ENCODE peak calls at places on chromosome 20, in eight cellular contexts. One of them, this sample, is unnamed.

GRCh38 chr20:37095108-37095608 is 639 bp downstream of the RBL1 start:
- DNase-seq in K562: peak; percentile 59
- DNase-seq in left lung: no peak
- DNase-seq in mammary epithelial cell: peak; percentile 18
- DNase-seq in CD8-positive, alpha-beta T cell: peak; percentile 20
- DNase-seq in CD8-positive, alpha-beta memory T cell: peak; percentile 53
- DNase-seq in colonic mucosa: peak; percentile 57
- DNase-seq in body of pancreas: peak; percentile 13
- DNase-seq in this sample: peak; percentile 41

GRCh38 chr20:11274137-11274536 is 600.3 kb upstream of the JAG1 start:
- DNase-seq in K562: peak; percentile 3
- DNase-seq in left lung: no peak
- DNase-seq in mammary epithelial cell: peak; percentile 81
- DNase-seq in CD8-positive, alpha-beta T cell: no peak
- DNase-seq in CD8-positive, alpha-beta memory T cell: no peak
- DNase-seq in colonic mucosa: peak; percentile 34
- DNase-seq in body of pancreas: peak; percentile 48
- DNase-seq in this sample: no peak

GRCh38 chr20:58550661-58551060 is 35.5 kb upstream of the APCDD1L start:
- DNase-seq in K562: peak; percentile 64
- DNase-seq in left lung: no peak
- DNase-seq in mammary epithelial cell: no peak
- DNase-seq in CD8-positive, alpha-beta T cell: no peak
- DNase-seq in CD8-positive, alpha-beta memory T cell: no peak
- DNase-seq in colonic mucosa: peak; percentile 15
- DNase-seq in body of pancreas: no peak
- DNase-seq in this sample: no peak

GRCh38 chr20:52201395-52201794 is 9.8 kb upstream of the ZFP64 start:
- DNase-seq in K562: no peak
- DNase-seq in left lung: no peak
- DNase-seq in mammary epithelial cell: no peak
- DNase-seq in CD8-positive, alpha-beta T cell: no peak
- DNase-seq in CD8-positive, alpha-beta memory T cell: no peak
- DNase-seq in colonic mucosa: no peak
- DNase-seq in body of pancreas: no peak
- DNase-seq in this sample: no peak

GRCh38 chr20:44031822-44032582 is 117.3 kb downstream of the TOX2 start:
- DNase-seq in K562: no peak
- DNase-seq in left lung: no peak
- DNase-seq in mammary epithelial cell: no peak
- DNase-seq in CD8-positive, alpha-beta T cell: no peak
- DNase-seq in CD8-positive, alpha-beta memory T cell: no peak
- DNase-seq in colonic mucosa: no peak
- DNase-seq in body of pancreas: no peak
- DNase-seq in this sample: no peak

GRCh38 chr20:4171538-4172116 is 156.3 kb upstream of the RNF24 start:
- DNase-seq in K562: no peak
- DNase-seq in left lung: no peak
- DNase-seq in mammary epithelial cell: no peak
- DNase-seq in CD8-positive, alpha-beta T cell: no peak
- DNase-seq in CD8-positive, alpha-beta memory T cell: no peak
- DNase-seq in colonic mucosa: no peak
- DNase-seq in body of pancreas: peak; percentile 23
- DNase-seq in this sample: no peak

GRCh38 chr20:12627485-12627884 is 381.3 kb upstream of the SPTLC3 start:
- DNase-seq in K562: no peak
- DNase-seq in left lung: no peak
- DNase-seq in mammary epithelial cell: no peak
- DNase-seq in CD8-positive, alpha-beta T cell: no peak
- DNase-seq in CD8-positive, alpha-beta memory T cell: no peak
- DNase-seq in colonic mucosa: no peak
- DNase-seq in body of pancreas: no peak
- DNase-seq in this sample: no peak

GRCh38 chr20:3671986-3672863 is 9.0 kb upstream of the GFRA4 start:
- DNase-seq in K562: no peak
- DNase-seq in left lung: no peak
- DNase-seq in mammary epithelial cell: no peak
- DNase-seq in CD8-positive, alpha-beta T cell: no peak
- DNase-seq in CD8-positive, alpha-beta memory T cell: no peak
- DNase-seq in colonic mucosa: no peak
- DNase-seq in body of pancreas: no peak
- DNase-seq in this sample: no peak

GRCh38 chr20:31674895-31675827 is 37.4 kb downstream of the COX4I2 start:
- DNase-seq in K562: peak; percentile 80
- DNase-seq in left lung: peak; percentile 76
- DNase-seq in mammary epithelial cell: peak; percentile 78
- DNase-seq in CD8-positive, alpha-beta T cell: peak; percentile 6
- DNase-seq in CD8-positive, alpha-beta memory T cell: peak; percentile 67
- DNase-seq in colonic mucosa: peak; percentile 60
- DNase-seq in body of pancreas: peak; percentile 57
- DNase-seq in this sample: peak; percentile 44

GRCh38 chr20:60481742-60482133 is 523.5 kb downstream of the CDH26 start:
- DNase-seq in K562: no peak
- DNase-seq in left lung: no peak
- DNase-seq in mammary epithelial cell: no peak
- DNase-seq in CD8-positive, alpha-beta T cell: no peak
- DNase-seq in CD8-positive, alpha-beta memory T cell: no peak
- DNase-seq in colonic mucosa: no peak
- DNase-seq in body of pancreas: no peak
- DNase-seq in this sample: no peak

GRCh38 chr20:2626853-2627541 is 25.4 kb upstream of the NOP56 start:
- DNase-seq in K562: no peak
- DNase-seq in left lung: no peak
- DNase-seq in mammary epithelial cell: peak; percentile 94
- DNase-seq in CD8-positive, alpha-beta T cell: no peak
- DNase-seq in CD8-positive, alpha-beta memory T cell: no peak
- DNase-seq in colonic mucosa: peak; percentile 70
- DNase-seq in body of pancreas: no peak
- DNase-seq in this sample: no peak

GRCh38 chr20:62885808-62886708 is 24.4 kb upstream of the TCFL5 start:
- DNase-seq in K562: no peak
- DNase-seq in left lung: peak; percentile 62
- DNase-seq in mammary epithelial cell: no peak
- DNase-seq in CD8-positive, alpha-beta T cell: no peak
- DNase-seq in CD8-positive, alpha-beta memory T cell: no peak
- DNase-seq in colonic mucosa: no peak
- DNase-seq in body of pancreas: no peak
- DNase-seq in this sample: no peak

GRCh38 chr20:1494436-1494835 is 3.2 kb upstream of the SIRPB2 start:
- DNase-seq in K562: no peak
- DNase-seq in left lung: no peak
- DNase-seq in mammary epithelial cell: no peak
- DNase-seq in CD8-positive, alpha-beta T cell: no peak
- DNase-seq in CD8-positive, alpha-beta memory T cell: no peak
- DNase-seq in colonic mucosa: no peak
- DNase-seq in body of pancreas: no peak
- DNase-seq in this sample: no peak
- H3K9me3 ChIP-seq in K562: no peaks in the 10 kb centered on the region
- H3K9me3 ChIP-seq in left lung: no peaks in the 10 kb centered on the region
- H3K9me3 ChIP-seq in mammary epithelial cell: no peaks in the 10 kb centered on the region
- H3K9me3 ChIP-seq in CD8-positive, alpha-beta T cell: no peaks in the 10 kb centered on the region
- H3K9me3 ChIP-seq in CD8-positive, alpha-beta memory T cell: no peaks in the 10 kb centered on the region
- H3K9me3 ChIP-seq in colonic mucosa: no peaks in the 10 kb centered on the region
- H3K9me3 ChIP-seq in body of pancreas: no peaks in the 10 kb centered on the region
- H3K9me3 ChIP-seq in this sample: no peaks in the 10 kb centered on the region

DNA sequence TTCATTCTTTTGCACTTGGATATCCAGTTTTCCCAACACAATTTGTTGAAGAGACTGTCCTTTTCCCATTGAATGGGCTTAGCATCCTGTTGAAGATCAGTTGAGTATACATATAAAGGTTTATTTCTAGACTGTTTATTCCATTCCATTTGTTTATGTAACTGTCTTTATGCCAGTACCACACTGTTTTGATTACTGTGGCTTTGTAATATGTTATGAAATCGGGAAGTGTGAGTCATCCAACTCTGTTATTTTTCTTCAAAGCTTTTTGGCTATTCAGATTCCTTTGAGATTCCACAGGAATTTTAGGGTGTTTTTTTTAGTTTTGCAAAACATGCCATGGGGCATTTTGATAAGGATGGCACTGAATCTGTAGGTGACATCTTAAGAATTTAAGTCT is 188.3 kb downstream of the BMP7 start:
- DNase-seq in K562: no peak
- DNase-seq in left lung: no peak
- DNase-seq in mammary epithelial cell: no peak
- DNase-seq in CD8-positive, alpha-beta T cell: no peak
- DNase-seq in CD8-positive, alpha-beta memory T cell: no peak
- DNase-seq in colonic mucosa: no peak
- DNase-seq in body of pancreas: no peak
- DNase-seq in this sample: no peak
- H3K9me3 ChIP-seq in K562: no peaks in the 10 kb centered on the region
- H3K9me3 ChIP-seq in left lung: peaks cover 40% of the 10 kb centered on the region
- H3K9me3 ChIP-seq in mammary epithelial cell: peaks cover 8% of the 10 kb centered on the region
- H3K9me3 ChIP-seq in CD8-positive, alpha-beta T cell: no peaks in the 10 kb centered on the region
- H3K9me3 ChIP-seq in CD8-positive, alpha-beta memory T cell: no peaks in the 10 kb centered on the region
- H3K9me3 ChIP-seq in colonic mucosa: no peaks in the 10 kb centered on the region
- H3K9me3 ChIP-seq in body of pancreas: no peaks in the 10 kb centered on the region
- H3K9me3 ChIP-seq in this sample: no peaks in the 10 kb centered on the region

GRCh38 chr20:25084616-25085187 is 2.8 kb upstream of the VSX1 start:
- DNase-seq in K562: no peak
- DNase-seq in left lung: peak; percentile 58
- DNase-seq in mammary epithelial cell: no peak
- DNase-seq in CD8-positive, alpha-beta T cell: no peak
- DNase-seq in CD8-positive, alpha-beta memory T cell: no peak
- DNase-seq in colonic mucosa: no peak
- DNase-seq in body of pancreas: no peak
- DNase-seq in this sample: no peak

GRCh38 chr20:25083773-25084615 is 2.1 kb upstream of the VSX1 start:
- DNase-seq in K562: no peak
- DNase-seq in left lung: peak; percentile 63
- DNase-seq in mammary epithelial cell: no peak
- DNase-seq in CD8-positive, alpha-beta T cell: peak; percentile 27
- DNase-seq in CD8-positive, alpha-beta memory T cell: no peak
- DNase-seq in colonic mucosa: no peak
- DNase-seq in body of pancreas: peak; percentile 55
- DNase-seq in this sample: no peak

GRCh38 chr20:25082498-25082873 is 545 bp upstream of the VSX1 start:
- DNase-seq in K562: no peak
- DNase-seq in left lung: no peak
- DNase-seq in mammary epithelial cell: no peak
- DNase-seq in CD8-positive, alpha-beta T cell: no peak
- DNase-seq in CD8-positive, alpha-beta memory T cell: no peak
- DNase-seq in colonic mucosa: no peak
- DNase-seq in body of pancreas: no peak
- DNase-seq in this sample: no peak

GRCh38 chr20:25081730-25082497 is at the start of gene VSX1:
- DNase-seq in K562: no peak
- DNase-seq in left lung: peak; percentile 67
- DNase-seq in mammary epithelial cell: no peak
- DNase-seq in CD8-positive, alpha-beta T cell: no peak
- DNase-seq in CD8-positive, alpha-beta memory T cell: no peak
- DNase-seq in colonic mucosa: no peak
- DNase-seq in body of pancreas: no peak
- DNase-seq in this sample: no peak

GRCh38 chr20:25083141-25083772 is 1.3 kb upstream of the VSX1 start:
- DNase-seq in K562: no peak
- DNase-seq in left lung: peak; percentile 64
- DNase-seq in mammary epithelial cell: no peak
- DNase-seq in CD8-positive, alpha-beta T cell: no peak
- DNase-seq in CD8-positive, alpha-beta memory T cell: no peak
- DNase-seq in colonic mucosa: no peak
- DNase-seq in body of pancreas: no peak
- DNase-seq in this sample: no peak
- H3K9me3 ChIP-seq in K562: no peaks in the 10 kb centered on the region
- H3K9me3 ChIP-seq in left lung: no peaks in the 10 kb centered on the region
- H3K9me3 ChIP-seq in mammary epithelial cell: no peaks in the 10 kb centered on the region
- H3K9me3 ChIP-seq in CD8-positive, alpha-beta T cell: no peaks in the 10 kb centered on the region
- H3K9me3 ChIP-seq in CD8-positive, alpha-beta memory T cell: no peaks in the 10 kb centered on the region
- H3K9me3 ChIP-seq in colonic mucosa: no peaks in the 10 kb centered on the region
- H3K9me3 ChIP-seq in body of pancreas: no peaks in the 10 kb centered on the region
- H3K9me3 ChIP-seq in this sample: no peaks in the 10 kb centered on the region

DNA sequence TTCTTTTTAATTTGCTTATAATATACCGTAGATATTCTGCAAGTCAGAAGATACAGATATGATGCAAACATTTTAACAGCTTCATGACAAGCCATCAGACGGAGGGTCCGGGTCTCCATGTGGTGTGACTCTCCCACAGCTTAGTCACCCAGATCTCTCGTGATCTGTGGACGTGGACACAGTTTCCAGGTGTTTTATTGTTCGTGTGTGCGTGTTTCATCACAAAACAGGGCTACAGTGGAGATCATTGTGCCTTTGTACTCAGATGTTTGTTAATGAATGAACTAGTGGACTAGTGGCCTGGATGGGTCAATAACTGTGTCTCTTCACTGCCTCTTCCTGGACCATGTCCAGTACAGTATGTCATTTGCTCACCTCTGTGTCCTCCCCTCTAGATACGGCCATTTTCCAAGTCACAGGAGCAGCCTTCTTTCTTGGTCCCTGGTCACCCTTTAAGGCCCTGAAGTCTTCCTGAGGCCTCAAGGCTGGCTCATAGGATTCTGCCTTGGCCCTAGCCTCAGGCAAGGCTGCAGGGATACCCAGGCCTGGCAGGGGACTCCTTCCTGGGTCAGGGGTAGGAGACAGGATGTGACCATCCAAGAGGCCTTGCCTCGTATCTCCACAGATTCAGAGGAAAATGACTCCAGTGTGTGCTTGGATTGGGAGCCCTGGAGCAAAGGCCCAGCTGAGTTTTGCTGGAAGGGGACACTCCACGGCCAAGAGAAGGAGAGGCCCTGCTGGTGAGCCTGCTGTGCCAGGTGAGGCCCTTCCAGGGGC is 4.6 kb downstream of the ADIG start:
- DNase-seq in K562: no peak
- DNase-seq in left lung: peak; percentile 37
- DNase-seq in mammary epithelial cell: no peak
- DNase-seq in CD8-positive, alpha-beta T cell: no peak
- DNase-seq in CD8-positive, alpha-beta memory T cell: no peak
- DNase-seq in colonic mucosa: no peak
- DNase-seq in body of pancreas: no peak
- DNase-seq in this sample: no peak
- H3K9me3 ChIP-seq in K562: no peaks in the 10 kb centered on the region
- H3K9me3 ChIP-seq in left lung: no peaks in the 10 kb centered on the region
- H3K9me3 ChIP-seq in mammary epithelial cell: no peaks in the 10 kb centered on the region
- H3K9me3 ChIP-seq in CD8-positive, alpha-beta T cell: no peaks in the 10 kb centered on the region
- H3K9me3 ChIP-seq in CD8-positive, alpha-beta memory T cell: no peaks in the 10 kb centered on the region
- H3K9me3 ChIP-seq in colonic mucosa: no peaks in the 10 kb centered on the region
- H3K9me3 ChIP-seq in body of pancreas: no peaks in the 10 kb centered on the region
- H3K9me3 ChIP-seq in this sample: no peaks in the 10 kb centered on the region